ENCODE peak calls at places on chromosome 3, in eight cellular contexts. One of them, this sample, is unnamed.

GRCh38 chr3:52432631-52433030 is 12.3 kb downstream of the SEMA3G start:
- DNase-seq in activated CD8-positive, alpha-beta T cell treated with anti-CD3 and anti-CD28 coated beads for 36 hours: no peak
- DNase-seq in dorsolateral prefrontal cortex: no peak
- DNase-seq in body of pancreas: no peak
- DNase-seq in activated B cell treated with CpG ODN at 0.5 μM for 24 hours: no peak
- DNase-seq in SK-N-SH: no peak
- DNase-seq in lower leg skin: peak
- DNase-seq in fibroblast of lung: no peak
- DNase-seq in this sample: no peak

GRCh38 chr3:100210777-100211145 is 50.0 kb upstream of the TBC1D23 start:
- DNase-seq in activated CD8-positive, alpha-beta T cell treated with anti-CD3 and anti-CD28 coated beads for 36 hours: no peak
- DNase-seq in dorsolateral prefrontal cortex: no peak
- DNase-seq in body of pancreas: no peak
- DNase-seq in activated B cell treated with CpG ODN at 0.5 μM for 24 hours: no peak
- DNase-seq in SK-N-SH: no peak
- DNase-seq in lower leg skin: no peak
- DNase-seq in fibroblast of lung: peak
- DNase-seq in this sample: peak

GRCh38 chr3:124812291-124813265 is 74.6 kb downstream of the ITGB5 start:
- DNase-seq in activated CD8-positive, alpha-beta T cell treated with anti-CD3 and anti-CD28 coated beads for 36 hours: no peak
- DNase-seq in dorsolateral prefrontal cortex: peak
- DNase-seq in body of pancreas: peak
- DNase-seq in activated B cell treated with CpG ODN at 0.5 μM for 24 hours: no peak
- DNase-seq in SK-N-SH: no peak
- DNase-seq in lower leg skin: peak
- DNase-seq in fibroblast of lung: peak
- DNase-seq in this sample: peak

GRCh38 chr3:71779674-71780377 is 5.1 kb downstream of the PROK2 start:
- DNase-seq in activated CD8-positive, alpha-beta T cell treated with anti-CD3 and anti-CD28 coated beads for 36 hours: no peak
- DNase-seq in dorsolateral prefrontal cortex: no peak
- DNase-seq in body of pancreas: no peak
- DNase-seq in activated B cell treated with CpG ODN at 0.5 μM for 24 hours: no peak
- DNase-seq in SK-N-SH: no peak
- DNase-seq in lower leg skin: no peak
- DNase-seq in fibroblast of lung: no peak
- DNase-seq in this sample: no peak

GRCh38 chr3:162729686-162730085 is 1233.1 kb downstream of the OTOL1 start:
- DNase-seq in activated CD8-positive, alpha-beta T cell treated with anti-CD3 and anti-CD28 coated beads for 36 hours: no peak
- DNase-seq in dorsolateral prefrontal cortex: no peak
- DNase-seq in body of pancreas: no peak
- DNase-seq in activated B cell treated with CpG ODN at 0.5 μM for 24 hours: no peak
- DNase-seq in SK-N-SH: no peak
- DNase-seq in lower leg skin: no peak
- DNase-seq in fibroblast of lung: peak
- DNase-seq in this sample: no peak

GRCh38 chr3:136624894-136625815 is 127.0 kb downstream of the STAG1 start:
- DNase-seq in activated CD8-positive, alpha-beta T cell treated with anti-CD3 and anti-CD28 coated beads for 36 hours: no peak
- DNase-seq in dorsolateral prefrontal cortex: no peak
- DNase-seq in body of pancreas: peak
- DNase-seq in activated B cell treated with CpG ODN at 0.5 μM for 24 hours: no peak
- DNase-seq in SK-N-SH: no peak
- DNase-seq in lower leg skin: no peak
- DNase-seq in fibroblast of lung: peak
- DNase-seq in this sample: no peak

GRCh38 chr3:103127737-103128136 is 692.9 kb downstream of the ZPLD1 start:
- DNase-seq in activated CD8-positive, alpha-beta T cell treated with anti-CD3 and anti-CD28 coated beads for 36 hours: no peak
- DNase-seq in dorsolateral prefrontal cortex: no peak
- DNase-seq in body of pancreas: no peak
- DNase-seq in activated B cell treated with CpG ODN at 0.5 μM for 24 hours: no peak
- DNase-seq in SK-N-SH: no peak
- DNase-seq in lower leg skin: no peak
- DNase-seq in fibroblast of lung: peak
- DNase-seq in this sample: no peak

GRCh38 chr3:13098605-13099004 is 25.4 kb upstream of the IQSEC1 start:
- DNase-seq in activated CD8-positive, alpha-beta T cell treated with anti-CD3 and anti-CD28 coated beads for 36 hours: no peak
- DNase-seq in dorsolateral prefrontal cortex: no peak
- DNase-seq in body of pancreas: no peak
- DNase-seq in activated B cell treated with CpG ODN at 0.5 μM for 24 hours: no peak
- DNase-seq in SK-N-SH: no peak
- DNase-seq in lower leg skin: no peak
- DNase-seq in fibroblast of lung: no peak
- DNase-seq in this sample: no peak

GRCh38 chr3:158908187-158908762 is 106.4 kb downstream of the MFSD1 start:
- DNase-seq in activated CD8-positive, alpha-beta T cell treated with anti-CD3 and anti-CD28 coated beads for 36 hours: no peak
- DNase-seq in dorsolateral prefrontal cortex: no peak
- DNase-seq in body of pancreas: no peak
- DNase-seq in activated B cell treated with CpG ODN at 0.5 μM for 24 hours: no peak
- DNase-seq in SK-N-SH: no peak
- DNase-seq in lower leg skin: no peak
- DNase-seq in fibroblast of lung: no peak
- DNase-seq in this sample: no peak
- TF ChIP-seq CTCF in activated CD8-positive, alpha-beta T cell treated with anti-CD3 and anti-CD28 coated beads for 36 hours: no peak
- TF ChIP-seq CTCF in dorsolateral prefrontal cortex: no peak
- TF ChIP-seq CTCF in body of pancreas: no peak
- TF ChIP-seq CTCF in activated B cell treated with CpG ODN at 0.5 μM for 24 hours: no peak
- TF ChIP-seq CTCF in SK-N-SH: no peak
- TF ChIP-seq CTCF in lower leg skin: no peak
- TF ChIP-seq CTCF in fibroblast of lung: no peak
- TF ChIP-seq CTCF in this sample: no peak

GRCh38 chr3:173397161-173398110 is at the start of gene NLGN1:
- DNase-seq in activated CD8-positive, alpha-beta T cell treated with anti-CD3 and anti-CD28 coated beads for 36 hours: peak
- DNase-seq in dorsolateral prefrontal cortex: peak
- DNase-seq in body of pancreas: peak
- DNase-seq in activated B cell treated with CpG ODN at 0.5 μM for 24 hours: no peak
- DNase-seq in SK-N-SH: peak
- DNase-seq in lower leg skin: peak
- DNase-seq in fibroblast of lung: peak
- DNase-seq in this sample: no peak
- TF ChIP-seq CTCF in activated CD8-positive, alpha-beta T cell treated with anti-CD3 and anti-CD28 coated beads for 36 hours: no peak
- TF ChIP-seq CTCF in dorsolateral prefrontal cortex: peak
- TF ChIP-seq CTCF in body of pancreas: no peak
- TF ChIP-seq CTCF in activated B cell treated with CpG ODN at 0.5 μM for 24 hours: no peak
- TF ChIP-seq CTCF in SK-N-SH: peak
- TF ChIP-seq CTCF in lower leg skin: no peak
- TF ChIP-seq CTCF in fibroblast of lung: no peak
- TF ChIP-seq CTCF in this sample: peak

DNA sequence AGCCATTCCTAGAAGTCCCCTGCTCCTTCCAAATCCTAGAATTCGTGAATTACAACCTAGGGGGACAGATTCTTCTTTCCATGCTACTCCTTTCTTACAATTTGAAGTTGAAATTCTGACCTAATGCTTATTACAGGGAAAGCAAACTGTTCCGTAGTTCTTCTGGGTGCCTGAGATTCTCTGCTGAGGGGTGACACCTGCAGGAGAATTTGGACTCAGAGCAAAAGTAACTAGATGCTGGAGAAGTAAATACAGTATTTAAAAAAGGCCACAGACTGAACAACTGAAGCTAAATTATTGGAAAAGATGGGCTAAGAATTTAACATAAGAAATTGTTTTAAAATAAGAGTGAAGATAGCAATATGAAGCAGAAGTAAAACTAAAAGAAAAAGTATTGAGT is 37.9 kb downstream of the ACAD9 start:
- DNase-seq in activated CD8-positive, alpha-beta T cell treated with anti-CD3 and anti-CD28 coated beads for 36 hours: no peak
- DNase-seq in dorsolateral prefrontal cortex: no peak
- DNase-seq in body of pancreas: no peak
- DNase-seq in activated B cell treated with CpG ODN at 0.5 μM for 24 hours: no peak
- DNase-seq in SK-N-SH: no peak
- DNase-seq in lower leg skin: no peak
- DNase-seq in fibroblast of lung: no peak
- DNase-seq in this sample: no peak
- TF ChIP-seq CTCF in activated CD8-positive, alpha-beta T cell treated with anti-CD3 and anti-CD28 coated beads for 36 hours: no peak
- TF ChIP-seq CTCF in dorsolateral prefrontal cortex: peak
- TF ChIP-seq CTCF in body of pancreas: no peak
- TF ChIP-seq CTCF in activated B cell treated with CpG ODN at 0.5 μM for 24 hours: no peak
- TF ChIP-seq CTCF in SK-N-SH: no peak
- TF ChIP-seq CTCF in lower leg skin: no peak
- TF ChIP-seq CTCF in fibroblast of lung: no peak
- TF ChIP-seq CTCF in this sample: peak

GRCh38 chr3:170222647-170223541 is 670 bp downstream of the PRKCI start:
- DNase-seq in activated CD8-positive, alpha-beta T cell treated with anti-CD3 and anti-CD28 coated beads for 36 hours: peak
- DNase-seq in dorsolateral prefrontal cortex: no peak
- DNase-seq in body of pancreas: peak
- DNase-seq in activated B cell treated with CpG ODN at 0.5 μM for 24 hours: no peak
- DNase-seq in SK-N-SH: peak
- DNase-seq in lower leg skin: no peak
- DNase-seq in fibroblast of lung: peak
- DNase-seq in this sample: no peak
- TF ChIP-seq CTCF in activated CD8-positive, alpha-beta T cell treated with anti-CD3 and anti-CD28 coated beads for 36 hours: no peak
- TF ChIP-seq CTCF in dorsolateral prefrontal cortex: no peak
- TF ChIP-seq CTCF in body of pancreas: no peak
- TF ChIP-seq CTCF in activated B cell treated with CpG ODN at 0.5 μM for 24 hours: no peak
- TF ChIP-seq CTCF in SK-N-SH: peak
- TF ChIP-seq CTCF in lower leg skin: no peak
- TF ChIP-seq CTCF in fibroblast of lung: peak
- TF ChIP-seq CTCF in this sample: no peak